ENCODE peak calls at places on chromosomes 12 and 14, in seven cellular contexts. L, E, X, U, V, C and I are unnamed samples.

GRCh38 chr12:57124259-57124877 is 3.9 kb upstream of the LRP1 start:
- DNase-seq in E (peak), V (peak), C (peak), L (no peak), U (peak), X (peak), I (no peak)

GRCh38 chr12:98696036-98696646 is 51.1 kb downstream of the APAF1 start:
- DNase-seq in C (no peak), X (no peak), L (no peak), U (peak), V (no peak), E (no peak), I (no peak)

GRCh38 chr12:90953956-90954421 is 987 bp downstream of the CCER1 start:
- DNase-seq in C (no peak), U (peak), V (no peak), E (no peak), X (no peak), L (peak), I (no peak)

GRCh38 chr14:37599527-37600368 is 4.3 kb downstream of the TTC6 start:
- DNase-seq in C (no peak), L (peak), E (no peak), U (peak), V (peak), X (peak), I (no peak)

GRCh38 chr12:112275211-112275610 is 107.0 kb downstream of the HECTD4 start:
- DNase-seq in X (no peak), V (peak), L (no peak), U (no peak), C (no peak), E (no peak), I (no peak)

GRCh38 chr12:18158774-18159557 is 69.0 kb upstream of the RERGL start:
- DNase-seq in C (no peak), U (peak), V (peak), L (no peak), E (no peak), X (peak), I (no peak)

GRCh38 chr14:94451091-94451751 is 1.4 kb downstream of the SERPINA11 start:
- DNase-seq in L (no peak), E (no peak), V (no peak), X (no peak), C (no peak), U (peak), I (no peak)

GRCh38 chr14:38125484-38125912 is 82.2 kb upstream of the SSTR1 start:
- DNase-seq in U (no peak), E (no peak), L (no peak), V (no peak), X (no peak), C (no peak), I (no peak)

GRCh38 chr14:104972301-104973211 is 5.6 kb downstream of the AHNAK2 start:
- DNase-seq in C (peak), L (peak), E (peak), V (peak), U (peak), X (peak), I (no peak)

GRCh38 chr14:26598081-26598671 is 343 bp upstream of the NOVA1 start:
- DNase-seq in V (peak), C (peak), X (peak), E (peak), U (peak), L (peak), I (peak)

GRCh38 chr14:28102814-28103213 is 663.8 kb upstream of the FOXG1 start:
- DNase-seq in V (no peak), L (no peak), X (no peak), E (no peak), U (no peak), C (no peak), I (no peak)

GRCh38 chr14:104220225-104221070 is 82.1 kb downstream of the KIF26A start:
- DNase-seq in L (peak), E (no peak), V (no peak), X (peak), C (no peak), U (no peak), I (no peak)

GRCh38 chr14:67263499-67264149 is 22.4 kb downstream of the PALS1 start:
- DNase-seq in V (no peak), X (no peak), C (no peak), E (no peak), L (no peak), U (no peak), I (no peak)

GRCh38 chr14:49946320-49947141 is 53.6 kb downstream of the ARF6 start:
- DNase-seq in C (peak), U (no peak), X (no peak), L (no peak), V (peak), E (no peak), I (no peak)

GRCh38 chr14:96792581-96792980 is 4.6 kb upstream of the VRK1 start:
- DNase-seq in L (no peak), X (no peak), C (no peak), E (no peak), V (no peak), U (no peak), I (no peak)

GRCh38 chr14:73245401-73246325 is 8.4 kb downstream of the PAPLN start:
- DNase-seq in L (peak), C (peak), X (no peak), E (no peak), V (peak), U (peak), I (no peak)

GRCh38 chr12:19546027-19546426 is 106.7 kb downstream of the AEBP2 start:
- DNase-seq in V (no peak), L (no peak), U (no peak), C (no peak), E (peak), X (no peak), I (no peak)

GRCh38 chr12:25789520-25789919 is 169.0 kb upstream of the RASSF8 start:
- DNase-seq in E (no peak), C (no peak), L (no peak), V (no peak), U (no peak), X (no peak), I (no peak)

GRCh38 chr12:48693572-48693971 is 11.5 kb upstream of the KANSL2 start:
- DNase-seq in E (no peak), V (no peak), U (no peak), L (no peak), X (no peak), C (no peak), I (no peak)

GRCh38 chr12:46659032-46659703 is 166.6 kb downstream of the SLC38A4 start:
- DNase-seq in C (no peak), E (no peak), L (no peak), V (no peak), U (no peak), X (no peak), I (no peak)
- H3K4me3 ChIP-seq in C (peak), E (no peak), L (no peak), V (no peak), U (no peak), X (no peak), I (peak)

GRCh38 chr12:124856132-124856841 is 7.4 kb downstream of the SCARB1 start:
- DNase-seq in E (no peak), X (no peak), L (no peak), V (no peak), U (no peak), C (no peak), I (no peak)
- H3K27ac ChIP-seq in E (peak), X (no peak), L (no peak), V (no peak), U (no peak), C (peak), I (no peak)

GRCh38 chr14:57834961-57835360 is 30.9 kb downstream of the SLC35F4 start:
- DNase-seq in V (no peak), L (no peak), E (no peak), X (no peak), C (no peak), U (no peak), I (no peak)

GRCh38 chr14:57828713-57829112 is 37.2 kb downstream of the SLC35F4 start:
- DNase-seq in U (no peak), X (no peak), C (no peak), V (no peak), E (no peak), L (no peak), I (no peak)

GRCh38 chr14:57833304-57833703 is 32.6 kb downstream of the SLC35F4 start:
- DNase-seq in C (no peak), X (no peak), L (no peak), E (peak), U (peak), V (no peak), I (no peak)

GRCh38 chr14:57834001-57834598 is 31.8 kb downstream of the SLC35F4 start:
- DNase-seq in U (no peak), L (no peak), E (no peak), V (no peak), X (no peak), C (no peak), I (no peak)

DNA sequence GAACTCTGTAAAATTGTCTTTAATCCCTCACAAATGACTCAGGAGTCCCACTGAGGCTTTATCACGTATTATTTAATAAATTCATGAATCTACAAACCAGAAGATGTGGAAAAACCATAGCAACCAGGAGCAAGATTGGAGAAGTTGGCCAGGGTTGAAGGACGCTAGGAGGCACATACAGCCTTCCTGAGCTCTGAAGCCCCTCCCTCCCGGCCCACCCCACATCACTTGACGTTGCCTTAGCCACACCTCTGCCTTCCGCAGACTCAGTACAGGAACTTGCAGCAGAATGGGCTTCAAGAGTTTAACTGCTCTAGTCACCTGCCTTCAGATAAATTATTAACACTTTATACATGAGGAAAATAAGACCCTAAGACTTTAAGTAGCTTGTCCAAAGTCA is 33.9 kb downstream of the SLC35F4 start:
- DNase-seq in E (no peak), C (no peak), U (peak), X (no peak), V (no peak), L (no peak), I (no peak)
- TF ChIP-seq CTCF in E (no peak), C (no peak), U (peak), X (no peak), V (no peak), L (no peak), I (no peak)

GRCh38 chr14:92282669-92283068 is 40.3 kb upstream of the SLC24A4 start:
- DNase-seq in E (no peak), V (no peak), L (no peak), U (no peak), X (no peak), C (no peak), I (no peak)

GRCh38 chr14:92288994-92289393 is 34.0 kb upstream of the SLC24A4 start:
- DNase-seq in V (no peak), E (no peak), U (no peak), C (no peak), X (no peak), L (no peak), I (no peak)

DNA sequence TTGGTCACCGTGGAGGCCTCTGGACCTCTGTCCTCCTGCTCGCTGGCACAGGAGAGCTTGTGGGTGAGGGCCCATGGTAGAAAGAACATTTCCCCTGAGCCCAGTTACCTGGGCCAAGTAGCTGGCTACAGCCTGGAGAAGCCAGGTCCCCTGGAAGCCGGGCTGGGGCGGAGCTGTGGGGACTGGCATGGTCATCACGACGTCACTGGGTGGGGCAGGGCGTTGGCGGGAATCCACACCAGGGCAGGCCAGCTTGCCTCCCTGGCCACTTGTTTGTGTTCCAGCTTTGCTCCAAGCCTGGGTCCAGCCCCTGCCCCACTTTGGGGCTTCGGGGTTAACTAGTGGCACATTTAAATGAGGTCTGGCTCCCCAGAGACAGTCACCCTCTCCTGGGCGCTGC is 35.0 kb upstream of the SLC24A4 start:
- DNase-seq in U (no peak), C (peak), L (no peak), X (no peak), V (no peak), E (no peak), I (no peak)
- H3K4me3 ChIP-seq in U (no peak), C (no peak), L (no peak), X (no peak), V (no peak), E (no peak), I (no peak)

GRCh38 chr12:53465679-53466078 is 13.8 kb downstream of the PCBP2 start:
- DNase-seq in L (no peak), E (no peak), V (no peak), X (no peak), C (no peak), U (no peak), I (no peak)
- H3K27ac ChIP-seq in L (no peak), E (no peak), V (no peak), X (no peak), C (no peak), U (peak), I (peak)